ENCODE peak calls at places on chromosomes 5 and 9, in six cellular contexts. U is Panc1, E is GM12878, H is pancreas, N is foreskin fibroblast, V is sigmoid colon. S is an unnamed sample.

GRCh38 chr9:76561887-76562286 is 102.9 kb downstream of the GCNT1 start:
- DNase-seq in U (no peak), E (no peak), H (no peak), N (no peak), V (no peak), S (no peak)

GRCh38 chr5:56617998-56618397 is 197.4 kb upstream of the MAP3K1 start:
- DNase-seq in U (no peak), E (no peak), H (no peak), N (no peak), V (no peak), S (no peak)

GRCh38 chr9:134416385-134417022 is 90.2 kb downstream of the RXRA start:
- DNase-seq in U (no peak), E (no peak), H (no peak), N (no peak), V (no peak), S (no peak)

GRCh38 chr9:68668127-68668526 is 36.9 kb upstream of the PIP5K1B start:
- DNase-seq in U (no peak), E (no peak), H (no peak), N (no peak), V (no peak), S (no peak)

GRCh38 chr9:13841801-13842462 is 472.0 kb downstream of the NFIB start:
- DNase-seq in U (no peak), E (no peak), H (no peak), N (no peak), V (no peak), S (peak)

GRCh38 chr9:101026824-101027223 is 1.7 kb upstream of the PLPPR1 start:
- DNase-seq in U (no peak), E (no peak), H (no peak), N (no peak), V (no peak), S (no peak)

GRCh38 chr9:16371306-16371705 is 499.2 kb downstream of the BNC2 start:
- DNase-seq in U (no peak), E (no peak), H (no peak), N (no peak), V (no peak), S (no peak)

GRCh38 chr9:104895572-104895971 is 32.4 kb downstream of the ABCA1 start:
- DNase-seq in U (no peak), E (no peak), H (no peak), N (peak), V (no peak), S (peak)

GRCh38 chr5:6125781-6126180 is 252.6 kb downstream of the MED10 start:
- DNase-seq in U (no peak), E (no peak), H (no peak), N (no peak), V (no peak), S (no peak)

GRCh38 chr9:137054932-137055384 is 1.1 kb upstream of the ENTPD2 start:
- DNase-seq in U (no peak), E (no peak), H (peak), N (no peak), V (no peak), S (no peak)

GRCh38 chr5:127804886-127805426 is 101.8 kb downstream of the CCDC192 start:
- DNase-seq in U (no peak), E (no peak), H (no peak), N (peak), V (no peak), S (peak)

GRCh38 chr5:123093279-123094226 is 4.5 kb downstream of the PRDM6 start:
- DNase-seq in U (no peak), E (no peak), H (no peak), N (no peak), V (peak), S (no peak)

GRCh38 chr9:2229109-2229733 is 214.1 kb downstream of the SMARCA2 start:
- DNase-seq in U (no peak), E (no peak), H (no peak), N (no peak), V (no peak), S (peak)

GRCh38 chr5:10611290-10611689 is 47.4 kb downstream of the ANKRD33B start:
- DNase-seq in U (no peak), E (no peak), H (no peak), N (no peak), V (no peak), S (no peak)

GRCh38 chr5:10610058-10610457 is 46.2 kb downstream of the ANKRD33B start:
- DNase-seq in U (no peak), E (no peak), H (no peak), N (no peak), V (no peak), S (no peak)

GRCh38 chr5:10607023-10607665 is 43.3 kb downstream of the ANKRD33B start:
- DNase-seq in U (no peak), E (peak), H (no peak), N (no peak), V (no peak), S (no peak)

GRCh38 chr5:10604975-10605374 is 41.1 kb downstream of the ANKRD33B start:
- DNase-seq in U (no peak), E (no peak), H (no peak), N (no peak), V (no peak), S (no peak)

DNA sequence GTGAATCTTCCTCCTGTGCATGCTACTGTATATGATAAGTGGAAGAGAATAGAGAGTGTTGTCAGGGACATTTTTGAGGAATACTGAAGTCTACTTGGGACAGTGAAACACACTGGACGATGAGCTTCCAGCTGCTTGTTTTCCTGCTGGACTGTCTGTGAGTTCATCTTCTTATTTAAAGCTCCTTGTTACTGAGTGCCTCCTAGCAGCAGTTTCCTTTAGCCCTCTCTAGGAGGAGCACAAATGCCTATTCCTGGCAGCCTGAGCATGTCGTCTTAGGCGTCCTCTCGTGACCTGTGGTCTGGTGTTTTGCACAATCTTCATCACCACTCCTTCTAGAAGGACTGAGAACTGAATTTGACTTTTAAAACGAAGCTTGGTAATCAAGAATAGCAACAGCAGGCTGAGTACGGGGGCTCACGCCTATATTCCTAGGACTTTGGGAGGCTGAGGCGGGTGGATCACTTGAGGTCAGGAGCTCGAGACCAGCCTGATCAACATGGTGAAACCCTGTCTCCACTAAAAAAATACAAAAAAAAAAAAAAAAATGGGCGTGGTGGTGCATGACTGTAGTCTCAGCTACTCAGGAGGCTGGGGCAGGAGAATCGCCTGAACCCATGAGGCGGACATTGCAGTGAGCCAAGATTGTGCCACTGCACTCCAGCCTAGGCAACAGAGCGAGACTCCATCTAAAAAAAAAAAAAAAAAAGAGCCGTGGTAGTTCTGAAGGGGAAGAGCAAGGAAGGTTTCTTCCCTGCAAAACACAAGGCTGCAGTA is 44.0 kb downstream of the ANKRD33B start:
- DNase-seq in U (no peak), E (peak), H (no peak), N (peak), V (peak), S (no peak)
- H3K4me3 ChIP-seq in U (no peak), E (peak), H (no peak), N (no peak), V (no peak), S (no peak)

DNA sequence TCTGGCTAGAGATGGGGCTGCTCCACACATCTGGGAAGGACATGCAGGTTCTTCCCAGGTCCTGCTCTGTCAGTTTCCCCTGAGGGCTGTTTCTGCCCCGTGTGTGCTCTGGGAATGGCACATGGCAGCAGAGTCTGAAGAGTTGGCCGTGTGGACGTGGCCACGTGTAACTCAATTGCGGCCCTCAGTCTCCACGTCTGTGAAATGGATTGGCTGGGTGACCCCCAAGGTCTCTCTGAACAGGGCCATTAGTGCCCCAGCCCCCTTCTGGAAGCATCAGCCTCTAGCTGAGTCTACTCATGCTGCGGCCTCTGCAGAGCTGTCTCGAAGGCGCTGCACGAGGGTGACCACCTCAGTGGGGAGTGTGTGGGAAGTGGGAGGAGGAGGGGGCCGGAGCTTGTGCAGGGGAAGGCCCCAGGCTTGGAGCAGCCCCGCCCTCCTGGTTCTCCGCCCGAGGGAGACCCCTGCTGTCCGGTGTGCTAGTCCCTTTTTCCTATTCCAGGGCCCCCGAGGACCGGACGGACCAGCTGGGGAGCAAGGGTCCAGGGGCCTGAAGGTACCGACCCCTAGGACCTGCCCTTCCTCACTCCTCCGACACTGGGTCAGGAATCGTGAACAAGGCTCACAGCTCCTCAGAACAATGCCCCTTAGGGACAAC is 58.9 kb upstream of the ORM1 start:
- DNase-seq in U (no peak), E (no peak), H (peak), N (no peak), V (no peak), S (no peak)
- TF ChIP-seq CTCF in U (no peak), E (no peak), H (no peak), N (peak), V (peak), S (no peak)

DNA sequence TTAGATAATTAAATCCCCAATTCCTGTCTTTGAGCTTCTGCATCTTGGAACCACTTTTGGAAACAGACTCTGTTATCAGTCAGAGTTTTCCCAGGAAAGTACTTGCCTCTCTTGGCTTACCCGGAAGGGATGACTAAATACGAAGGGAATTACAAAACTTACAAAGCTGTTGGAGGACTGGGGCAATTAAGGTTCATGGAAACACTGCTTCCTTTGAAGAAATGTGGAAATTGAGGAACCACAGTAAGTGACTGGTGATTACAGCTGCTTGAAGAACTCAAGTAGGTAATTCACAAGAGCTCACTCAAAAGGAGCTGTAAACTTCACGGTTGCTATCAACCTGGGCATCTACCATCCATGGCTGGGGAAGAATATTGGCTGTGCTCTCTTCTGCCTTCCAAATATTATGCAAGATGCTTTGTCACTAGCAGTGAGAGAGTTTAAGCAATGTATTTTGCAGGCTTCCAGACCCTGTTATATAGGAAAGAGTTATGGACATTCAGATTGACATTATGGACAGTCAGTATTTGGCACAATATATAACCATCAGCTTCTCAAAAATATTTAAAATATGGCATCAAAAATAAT is 104.6 kb upstream of the MAN2A1 start:
- DNase-seq in U (no peak), E (no peak), H (no peak), N (no peak), V (no peak), S (peak)
- H3K4me3 ChIP-seq in U (no peak), E (no peak), H (no peak), N (no peak), V (no peak), S (no peak)

DNA sequence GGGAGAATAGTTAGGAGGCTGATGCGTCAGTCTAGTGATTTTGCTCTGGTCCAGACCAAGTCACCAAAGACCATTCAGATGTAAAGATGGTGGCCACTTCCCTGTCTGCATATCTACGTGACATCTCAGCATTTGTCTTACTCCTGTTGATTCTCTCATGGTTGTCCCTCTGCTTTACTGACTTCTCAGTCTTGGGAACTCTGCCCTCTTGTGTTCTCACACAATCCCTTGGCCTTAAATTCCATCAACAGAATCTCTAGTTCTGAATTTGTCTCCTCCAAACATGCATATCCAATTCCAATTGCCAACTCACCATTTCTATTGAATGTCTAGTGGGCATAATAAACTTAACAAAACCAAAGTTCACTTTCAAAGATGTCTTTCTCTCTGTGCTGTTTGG is 147.8 kb downstream of the SLC24A2 start:
- DNase-seq in U (no peak), E (no peak), H (no peak), N (no peak), V (no peak), S (no peak)
- TF ChIP-seq CTCF in U (no peak), E (peak), H (no peak), N (no peak), V (no peak), S (peak)

GRCh38 chr9:113580954-113581311 is 117.4 kb downstream of the RGS3 start:
- DNase-seq in U (no peak), E (no peak), H (no peak), N (no peak), V (no peak), S (no peak)

GRCh38 chr9:113583511-113584470 is 120.3 kb downstream of the RGS3 start:
- DNase-seq in U (no peak), E (no peak), H (peak), N (no peak), V (peak), S (no peak)

GRCh38 chr9:113584728-113585442 is 121.4 kb downstream of the RGS3 start:
- DNase-seq in U (no peak), E (no peak), H (peak), N (no peak), V (no peak), S (no peak)

GRCh38 chr9:113581865-113582697 is 118.6 kb downstream of the RGS3 start:
- DNase-seq in U (no peak), E (peak), H (peak), N (peak), V (peak), S (no peak)

DNA sequence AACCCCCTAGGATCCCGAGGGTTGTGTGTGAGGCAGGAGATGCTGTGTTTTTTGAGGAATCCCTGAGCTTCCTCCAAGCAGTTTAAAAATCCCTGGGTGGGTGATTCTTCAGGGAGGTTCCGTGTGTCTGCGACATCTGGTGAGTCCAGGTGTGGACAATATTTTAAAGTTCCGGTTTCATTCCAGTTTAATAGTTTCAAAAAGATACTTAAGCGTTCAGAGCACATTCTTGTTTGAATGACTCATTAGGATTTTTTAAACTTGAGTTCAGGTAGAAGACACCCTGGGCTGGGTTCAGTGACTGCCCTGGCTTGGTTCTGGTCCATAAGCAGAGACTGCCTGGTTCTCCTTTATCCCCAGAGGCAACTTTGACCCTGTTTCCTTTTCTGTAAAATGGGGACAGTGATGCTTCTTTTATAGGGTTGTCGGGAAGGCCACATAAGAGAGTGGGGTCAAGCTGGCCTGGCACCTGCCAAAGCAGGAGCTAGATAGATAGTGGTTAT is 119.2 kb downstream of the RGS3 start:
- DNase-seq in U (no peak), E (no peak), H (no peak), N (no peak), V (no peak), S (no peak)
- H3K4me3 ChIP-seq in U (no peak), E (peak), H (no peak), N (no peak), V (no peak), S (no peak)

GRCh38 chr5:116990010-116990409 is 415.4 kb upstream of the SEMA6A start:
- DNase-seq in U (no peak), E (no peak), H (no peak), N (no peak), V (no peak), S (no peak)
- TF ChIP-seq CTCF in U (no peak), E (no peak), H (no peak), N (no peak), V (no peak), S (no peak)

S was measured in epithelial cell of esophagus.